ENCODE peak calls at places on chromosomes 1 and 21, in six cellular contexts. D is activated T-helper 1 cell treated with anti-CD3 and anti-CD28 coated beads, Interleukin-2, amount 50 U/mL, for 16 hours; C is heart right ventricle; W is HCT116; E is DMS53; U is ovary. L is an unnamed sample.

GRCh38 chr1:59928996-59929395 is 2.4 kb upstream of the CYP2J2 start:
- DNase-seq in W (no peak), U (no peak), C (no peak), D (no peak), E (no peak), L (no peak)

GRCh38 chr1:67853704-67854103 is 20.4 kb upstream of the GNG12 start:
- DNase-seq in E (peak), D (no peak), C (peak), W (peak), U (peak), L (no peak)

GRCh38 chr1:184289825-184290550 is 96.8 kb upstream of the C1orf21 start:
- DNase-seq in D (no peak), C (no peak), U (no peak), E (peak), W (peak), L (no peak)

GRCh38 chr1:99005537-99005942 is 879 bp upstream of the PLPPR5 start:
- DNase-seq in E (peak), D (no peak), U (no peak), W (no peak), C (no peak), L (no peak)

GRCh38 chr1:1001631-1002300 is 1.9 kb upstream of the HES4 start:
- DNase-seq in D (peak), C (peak), W (peak), E (peak), U (peak), L (peak)

GRCh38 chr1:17012775-17013501 is 1.2 kb upstream of the ATP13A2 start:
- DNase-seq in C (no peak), E (no peak), W (no peak), D (no peak), U (no peak), L (no peak)

GRCh38 chr1:170145061-170145460 is 698 bp upstream of the NTMT2 start:
- DNase-seq in W (no peak), E (no peak), C (no peak), D (no peak), U (no peak), L (no peak)

GRCh38 chr1:117049857-117050256 is 10.3 kb upstream of the TTF2 start:
- DNase-seq in C (no peak), W (no peak), E (no peak), U (no peak), D (no peak), L (no peak)

GRCh38 chr21:45323487-45324380 is 36.0 kb upstream of the POFUT2 start:
- DNase-seq in D (no peak), U (no peak), C (no peak), W (no peak), E (no peak), L (no peak)

GRCh38 chr1:212950243-212951057 is at the start of gene VASH2:
- DNase-seq in D (peak), U (peak), C (peak), W (peak), E (peak), L (peak)

GRCh38 chr1:144101397-144102050 is 129.7 kb upstream of the FAM72C start:
- DNase-seq in E (no peak), C (peak), W (no peak), U (peak), D (peak), L (no peak)

GRCh38 chr1:17120962-17121837 is 1.9 kb upstream of the PADI2 start:
- DNase-seq in U (no peak), C (no peak), E (peak), W (no peak), D (no peak), L (no peak)

GRCh38 chr21:35291963-35292627 is 243.0 kb upstream of the RUNX1 start:
- DNase-seq in C (no peak), U (no peak), W (no peak), E (peak), D (no peak), L (no peak)

GRCh38 chr21:17051054-17051453 is 461.8 kb upstream of the CXADR start:
- DNase-seq in U (peak), E (no peak), C (no peak), D (no peak), W (no peak), L (no peak)

GRCh38 chr1:65114312-65114711 is 33.7 kb upstream of the AK4 start:
- DNase-seq in U (peak), C (peak), E (no peak), W (no peak), D (no peak), L (no peak)

GRCh38 chr1:180510882-180511281 is 8.5 kb upstream of the ACBD6 start:
- DNase-seq in U (no peak), C (no peak), E (no peak), W (no peak), D (no peak), L (no peak)

GRCh38 chr1:31306278-31306677 is 9.4 kb downstream of the ZCCHC17 start:
- DNase-seq in U (no peak), C (no peak), W (peak), E (no peak), D (no peak), L (no peak)

GRCh38 chr1:99751877-99752504 is 14.4 kb downstream of the FRRS1 start:
- DNase-seq in W (no peak), U (no peak), C (no peak), E (no peak), D (no peak), L (no peak)

GRCh38 chr1:61244114-61244513 is 161.8 kb downstream of the NFIA start:
- DNase-seq in D (no peak), U (peak), W (peak), E (peak), C (no peak), L (no peak)

GRCh38 chr1:230622151-230622550 is 20.1 kb upstream of the COG2 start:
- DNase-seq in D (no peak), W (no peak), U (no peak), C (no peak), E (no peak), L (no peak)

GRCh38 chr1:153265457-153265856 is 6.0 kb downstream of the LORICRIN start:
- DNase-seq in D (no peak), W (no peak), C (no peak), U (no peak), E (no peak), L (no peak)

GRCh38 chr1:163263818-163264217 is 57.9 kb upstream of the NUF2 start:
- DNase-seq in W (no peak), E (no peak), C (no peak), U (no peak), D (no peak), L (no peak)

GRCh38 chr1:168469690-168470089 is 74.1 kb downstream of the XCL2 start:
- DNase-seq in E (peak), D (peak), C (peak), U (peak), W (peak), L (no peak)

GRCh38 chr21:33374080-33374873 is 28.9 kb upstream of the IFNGR2 start:
- DNase-seq in W (peak), E (peak), D (no peak), C (peak), U (no peak), L (no peak)

GRCh38 chr21:35198004-35198403 is 148.9 kb upstream of the RUNX1 start:
- DNase-seq in C (peak), E (peak), W (peak), U (no peak), D (no peak), L (no peak)

GRCh38 chr1:203116048-203116810 is 11.3 kb upstream of the ADORA1 start:
- DNase-seq in D (no peak), W (no peak), U (no peak), E (no peak), C (no peak), L (no peak)

GRCh38 chr1:20494609-20495311 is 8.8 kb upstream of the CAMK2N1 start:
- DNase-seq in U (no peak), D (no peak), E (peak), W (peak), C (no peak), L (no peak)

GRCh38 chr1:181936768-181937581 is 124.5 kb downstream of the ZNF648 start:
- DNase-seq in E (peak), D (no peak), W (peak), C (peak), U (no peak), L (peak)

GRCh38 chr1:121519042-121519755 is 334.4 kb downstream of the SRGAP2C start:
- DNase-seq in D (peak), C (peak), E (peak), W (peak), U (no peak), L (peak)

GRCh38 chr21:31140025-31140424 is 101.7 kb upstream of the KRTAP19-8 start:
- DNase-seq in W (no peak), D (no peak), C (no peak), E (peak), U (no peak), L (no peak)

GRCh38 chr1:12810691-12811408 is 19.7 kb downstream of the PRAMEF1 start:
- DNase-seq in U (no peak), C (no peak), E (no peak), D (no peak), W (no peak), L (no peak)

GRCh38 chr1:220113136-220113695 is 19.3 kb downstream of the IARS2 start:
- DNase-seq in D (no peak), C (no peak), E (peak), U (no peak), W (no peak), L (peak)

GRCh38 chr1:66981679-66982078 is 56.9 kb downstream of the MIER1 start:
- DNase-seq in E (peak), W (no peak), C (peak), D (no peak), U (peak), L (no peak)

GRCh38 chr1:6348511-6349191 is 44.9 kb downstream of the ACOT7 start:
- DNase-seq in C (peak), U (no peak), D (peak), E (peak), W (no peak), L (no peak)

GRCh38 chr1:45765999-45766792 is 15.7 kb upstream of the IPP start:
- DNase-seq in E (no peak), D (no peak), W (no peak), U (no peak), C (no peak), L (no peak)

L was measured in NCI-H1048.